ENCODE peak calls at places on chromosomes 5 and 9, in six cellular contexts. F is HepG2, D is fibroblast of lung, C is PC-9, L is PC-3, T is mammary epithelial cell. B is an unnamed sample.

GRCh38 chr5:35919191-35919590 is 19.2 kb downstream of the CAPSL start:
- DNase-seq in F (no peak), D (peak), C (peak), L (peak), T (peak), B (peak)

GRCh38 chr5:73496984-73497457 is 1.2 kb upstream of the BTF3 start:
- DNase-seq in F (peak), D (peak), C (peak), L (peak), T (peak), B (no peak)

GRCh38 chr5:135456238-135457099 is 4.3 kb upstream of the TIFAB start:
- DNase-seq in F (peak), D (peak), C (peak), L (peak), T (peak), B (no peak)

GRCh38 chr9:16610538-16610937 is 259.9 kb downstream of the BNC2 start:
- DNase-seq in F (no peak), D (no peak), C (no peak), L (no peak), T (no peak), B (no peak)

GRCh38 chr5:53878015-53878414 is 317.6 kb downstream of the NDUFS4 start:
- DNase-seq in F (no peak), D (no peak), C (no peak), L (no peak), T (no peak), B (no peak)

GRCh38 chr5:107469064-107469463 is 201.7 kb downstream of the EFNA5 start:
- DNase-seq in F (no peak), D (no peak), C (no peak), L (no peak), T (no peak), B (no peak)

GRCh38 chr5:157611571-157612067 is 36.0 kb upstream of the ADAM19 start:
- DNase-seq in F (no peak), D (no peak), C (no peak), L (no peak), T (peak), B (no peak)

GRCh38 chr5:180127682-180128670 is 56.4 kb upstream of the RNF130 start:
- DNase-seq in F (no peak), D (no peak), C (peak), L (no peak), T (no peak), B (no peak)

GRCh38 chr5:117318528-117318927 is 743.9 kb upstream of the SEMA6A start:
- DNase-seq in F (no peak), D (no peak), C (no peak), L (no peak), T (no peak), B (no peak)

GRCh38 chr9:14554866-14555265 is 138.4 kb downstream of the ZDHHC21 start:
- DNase-seq in F (no peak), D (no peak), C (no peak), L (no peak), T (no peak), B (no peak)

GRCh38 chr9:70435948-70436347 is 21.5 kb upstream of the KLF9 start:
- DNase-seq in F (no peak), D (peak), C (no peak), L (peak), T (peak), B (no peak)

GRCh38 chr5:82349651-82350050 is 71.5 kb upstream of the RPS23 start:
- DNase-seq in F (no peak), D (no peak), C (no peak), L (peak), T (no peak), B (no peak)

GRCh38 chr9:125133403-125134316 is 9.7 kb downstream of the SCAI start:
- DNase-seq in F (no peak), D (no peak), C (no peak), L (peak), T (peak), B (no peak)

GRCh38 chr5:158431369-158432029 is 572.6 kb upstream of the CLINT1 start:
- DNase-seq in F (no peak), D (peak), C (no peak), L (no peak), T (peak), B (no peak)

GRCh38 chr5:133990396-133990795 is 14.4 kb downstream of the VDAC1 start:
- DNase-seq in F (no peak), D (no peak), C (no peak), L (no peak), T (no peak), B (no peak)

DNA sequence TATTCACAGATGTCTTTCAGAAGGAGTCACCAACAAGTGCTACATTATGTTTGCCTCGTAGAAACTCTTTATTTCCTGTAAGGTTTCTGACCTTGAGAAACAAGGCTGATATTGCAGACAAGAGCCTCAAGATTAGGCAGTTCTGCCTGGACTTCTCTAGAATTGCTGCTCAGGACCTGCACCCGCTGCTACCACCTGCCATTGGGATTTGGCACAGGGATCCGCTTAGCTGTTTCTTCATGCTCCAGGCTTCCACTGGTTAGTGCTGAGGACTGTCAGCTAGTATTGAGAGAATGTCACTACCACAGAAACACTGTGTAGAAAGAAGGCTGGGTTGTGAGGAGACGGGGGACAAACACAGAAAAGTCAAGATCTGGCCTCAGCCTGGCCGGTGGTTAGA is 247.9 kb upstream of the RFX3 start:
- DNase-seq in F (no peak), D (no peak), C (no peak), L (no peak), T (no peak), B (no peak)
- H3K4me2 ChIP-seq in F (no peak), D (no peak), C (no peak), L (no peak), T (no peak), B (no peak)

DNA sequence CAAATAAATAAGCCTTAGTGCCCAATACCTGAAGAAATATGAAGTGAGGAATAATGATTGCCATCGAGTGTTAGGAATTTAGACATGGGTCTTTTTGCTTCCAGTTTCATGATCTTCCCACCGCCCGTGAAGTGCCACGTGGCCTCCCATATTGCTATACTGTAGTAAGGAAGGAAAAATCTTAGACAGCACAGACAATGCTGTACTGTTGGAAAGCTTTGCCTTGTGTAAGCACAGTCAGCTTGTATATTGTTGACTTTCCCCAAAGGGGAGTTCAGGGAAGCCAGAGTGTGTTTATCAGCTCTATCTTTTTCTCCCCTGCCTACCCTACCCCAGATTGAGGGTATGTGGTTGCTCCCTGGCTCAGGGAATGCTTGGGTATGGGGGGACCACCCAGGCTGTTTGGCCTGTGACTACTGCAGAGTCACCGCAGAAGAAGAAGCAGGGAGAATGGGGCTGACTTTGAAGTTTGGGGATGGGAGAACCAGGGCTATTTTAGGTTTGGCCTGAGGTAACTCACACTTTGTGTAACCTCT is 161.7 kb upstream of the MEF2C start:
- DNase-seq in F (no peak), D (no peak), C (no peak), L (no peak), T (no peak), B (no peak)
- H3K27ac ChIP-seq in F (no peak), D (no peak), C (no peak), L (no peak), T (no peak), B (no peak)

GRCh38 chr5:78576376-78576775 is 72.2 kb downstream of the LHFPL2 start:
- DNase-seq in F (no peak), D (no peak), C (no peak), L (no peak), T (no peak), B (no peak)

GRCh38 chr5:78577051-78577807 is 71.3 kb downstream of the LHFPL2 start:
- DNase-seq in F (no peak), D (peak), C (no peak), L (no peak), T (no peak), B (no peak)

GRCh38 chr5:78573318-78573717 is 75.3 kb downstream of the LHFPL2 start:
- DNase-seq in F (no peak), D (no peak), C (no peak), L (no peak), T (no peak), B (no peak)

GRCh38 chr5:78574157-78574673 is 74.4 kb downstream of the LHFPL2 start:
- DNase-seq in F (no peak), D (no peak), C (no peak), L (no peak), T (no peak), B (no peak)

DNA sequence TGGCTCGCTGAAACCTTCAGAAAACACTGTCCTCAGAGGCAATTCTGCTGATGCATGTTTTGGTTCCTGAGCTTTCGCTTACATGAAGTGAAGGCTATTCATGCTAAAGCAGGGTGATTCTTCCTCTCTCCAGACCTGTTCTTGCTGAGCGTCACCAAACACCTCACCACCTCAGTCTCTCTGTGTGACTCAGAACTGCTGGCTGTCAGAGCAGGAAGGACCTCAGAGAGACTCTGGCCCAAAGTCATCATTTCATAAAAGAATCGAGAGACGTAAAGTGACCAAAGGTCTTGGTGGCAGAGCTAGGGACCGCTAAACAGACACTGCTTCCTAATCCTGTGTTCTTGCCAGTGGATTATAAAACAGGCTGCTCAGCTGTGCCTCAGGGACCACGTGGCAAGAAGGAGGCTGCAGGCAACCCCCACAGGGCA is 73.8 kb downstream of the LHFPL2 start:
- DNase-seq in F (peak), D (no peak), C (no peak), L (peak), T (peak), B (no peak)
- TF ChIP-seq CTCF in F (no peak), D (no peak), C (no peak), L (no peak), T (no peak), B (no peak)

GRCh38 chr5:140800816-140801493 is at the start of gene PCDHA3:
- DNase-seq in F (peak), D (peak), C (no peak), L (no peak), T (peak), B (no peak)
- H3K4me2 ChIP-seq in F (no peak), D (no peak), C (no peak), L (no peak), T (peak), B (no peak)

GRCh38 chr9:76559283-76559682 is 100.3 kb downstream of the GCNT1 start:
- DNase-seq in F (no peak), D (no peak), C (no peak), L (no peak), T (no peak), B (no peak)
- H3K27ac ChIP-seq in F (no peak), D (no peak), C (no peak), L (no peak), T (no peak), B (no peak)

GRCh38 chr9:121105531-121105930 is 30.8 kb downstream of the CNTRL start:
- DNase-seq in F (no peak), D (no peak), C (no peak), L (no peak), T (no peak), B (no peak)

GRCh38 chr9:121107881-121108280 is 33.1 kb downstream of the CNTRL start:
- DNase-seq in F (no peak), D (no peak), C (no peak), L (no peak), T (no peak), B (no peak)

GRCh38 chr9:121107041-121107440 is 32.3 kb downstream of the CNTRL start:
- DNase-seq in F (peak), D (no peak), C (no peak), L (peak), T (peak), B (no peak)
- TF ChIP-seq CTCF in F (no peak), D (no peak), C (peak), L (peak), T (peak), B (peak)

GRCh38 chr5:145697251-145698016 is 137.7 kb downstream of the PRELID2 start:
- DNase-seq in F (peak), D (peak), C (no peak), L (peak), T (peak), B (no peak)
- H3K4me2 ChIP-seq in F (no peak), D (peak), C (no peak), L (no peak), T (no peak), B (no peak)

GRCh38 chr9:129558551-129559505 is 62.1 kb downstream of the C9orf50 start:
- DNase-seq in F (peak), D (no peak), C (no peak), L (no peak), T (no peak), B (no peak)

GRCh38 chr9:129556576-129557191 is 64.2 kb downstream of the C9orf50 start:
- DNase-seq in F (no peak), D (no peak), C (no peak), L (no peak), T (no peak), B (no peak)

GRCh38 chr9:129559506-129559881 is 61.4 kb downstream of the C9orf50 start:
- DNase-seq in F (no peak), D (no peak), C (no peak), L (no peak), T (no peak), B (no peak)

GRCh38 chr9:129557192-129558036 is 63.5 kb downstream of the C9orf50 start:
- DNase-seq in F (peak), D (peak), C (peak), L (no peak), T (no peak), B (no peak)

GRCh38 chr9:129558063-129558550 is 62.8 kb downstream of the C9orf50 start:
- DNase-seq in F (no peak), D (no peak), C (no peak), L (no peak), T (no peak), B (no peak)
- H3K27ac ChIP-seq in F (peak), D (no peak), C (peak), L (no peak), T (no peak), B (no peak)

GRCh38 chr9:98121096-98121495 is 2.1 kb upstream of the TRIM14 start:
- DNase-seq in F (no peak), D (no peak), C (peak), L (peak), T (peak), B (no peak)

GRCh38 chr9:98120476-98120875 is 1.5 kb upstream of the TRIM14 start:
- DNase-seq in F (no peak), D (no peak), C (no peak), L (no peak), T (no peak), B (no peak)

GRCh38 chr9:98118640-98119601 is at the start of gene TRIM14:
- DNase-seq in F (peak), D (peak), C (no peak), L (peak), T (peak), B (no peak)

GRCh38 chr9:98117984-98118639 is 910 bp downstream of the TRIM14 start:
- DNase-seq in F (peak), D (peak), C (no peak), L (peak), T (peak), B (no peak)
- TF ChIP-seq CTCF in F (peak), D (no peak), C (no peak), L (peak), T (no peak), B (peak)

GRCh38 chr5:60332244-60333018 is 367.5 kb downstream of the DEPDC1B start:
- DNase-seq in F (no peak), D (peak), C (no peak), L (peak), T (peak), B (peak)

GRCh38 chr5:60335913-60336312 is 364.1 kb downstream of the DEPDC1B start:
- DNase-seq in F (no peak), D (no peak), C (no peak), L (no peak), T (no peak), B (no peak)

GRCh38 chr5:60338846-60339245 is 361.1 kb downstream of the DEPDC1B start:
- DNase-seq in F (no peak), D (no peak), C (no peak), L (no peak), T (no peak), B (no peak)

GRCh38 chr5:60334281-60334713 is 365.7 kb downstream of the DEPDC1B start:
- DNase-seq in F (peak), D (peak), C (no peak), L (peak), T (peak), B (peak)

DNA sequence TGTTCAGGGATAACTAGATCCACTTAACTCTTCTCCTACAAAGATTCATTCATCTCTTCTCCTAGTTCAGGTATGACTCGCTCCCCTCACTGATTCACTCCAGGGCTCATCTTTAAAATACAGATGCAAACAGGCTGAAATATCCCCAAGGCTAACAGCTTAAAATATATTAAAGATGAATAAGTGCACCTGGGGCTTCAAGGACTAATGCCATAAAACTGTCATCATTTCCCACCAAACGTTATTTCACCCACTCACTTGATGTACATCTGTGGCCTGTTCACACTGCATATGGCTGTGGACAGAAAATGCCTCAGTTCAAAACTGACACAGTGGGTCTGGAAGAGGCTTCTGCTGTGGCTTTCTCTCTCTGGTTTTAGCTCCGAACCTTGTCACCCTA is 366.9 kb downstream of the DEPDC1B start:
- DNase-seq in F (no peak), D (no peak), C (no peak), L (peak), T (peak), B (peak)
- H3K4me2 ChIP-seq in F (no peak), D (no peak), C (no peak), L (peak), T (peak), B (peak)

B was measured in keratinocyte.